ENCODE peak calls at places on chromosome 17, in ten cellular contexts. M is endothelial cell; T is left kidney; C is naive thymus-derived CD4-positive, alpha-beta T cell; E is GM23248; W is memory B cell; K is tibial nerve; G is OCI-LY7; U is activated CD4-positive, alpha-beta T cell treated with anti-CD3 and anti-CD28 coated beads, Interleukin-2, amount 50 U/mL, for 48 hours; N is AG08395. V is an unnamed sample.

GRCh38 chr17:3551189-3551588 is 6.4 kb downstream of the TRPV3 start:
- DNase-seq in C (no peak), G (no peak), U (no peak), T (no peak), K (no peak), W (no peak), E (no peak), M (no peak), N (no peak), V (no peak)

GRCh38 chr17:76997981-76998531 is 129.9 kb downstream of the MGAT5B start:
- DNase-seq in E (no peak), W (peak), U (peak), C (peak), K (no peak), M (no peak), N (no peak), G (peak), T (peak), V (peak)

GRCh38 chr17:3788200-3788599 is 12.8 kb downstream of the ITGAE start:
- DNase-seq in T (no peak), N (no peak), K (no peak), W (no peak), M (no peak), C (no peak), E (no peak), G (no peak), U (no peak), V (no peak)

GRCh38 chr17:45923511-45924268 is 29.3 kb downstream of the MAPT start:
- DNase-seq in K (peak), M (no peak), T (no peak), W (no peak), U (no peak), C (no peak), E (peak), G (no peak), N (peak), V (no peak)

GRCh38 chr17:71764507-71764906 is 356.3 kb upstream of the SOX9 start:
- DNase-seq in C (no peak), G (peak), U (no peak), T (peak), W (no peak), E (peak), N (no peak), M (peak), K (no peak), V (no peak)

GRCh38 chr17:77521076-77521475 is 380.3 kb downstream of the SEC14L1 start:
- DNase-seq in C (no peak), W (no peak), U (no peak), K (no peak), E (no peak), T (no peak), N (no peak), M (no peak), G (no peak), V (no peak)

GRCh38 chr17:65660947-65661346 is 99.5 kb upstream of the AXIN2 start:
- DNase-seq in C (no peak), M (no peak), N (peak), E (peak), U (no peak), T (no peak), K (no peak), W (no peak), G (no peak), V (no peak)

GRCh38 chr17:41777579-41778188 is 8.8 kb downstream of the JUP start:
- DNase-seq in W (no peak), K (peak), C (no peak), U (no peak), M (no peak), E (peak), T (peak), G (no peak), N (peak), V (no peak)

GRCh38 chr17:1787301-1787902 is 25.5 kb downstream of the SERPINF1 start:
- DNase-seq in C (no peak), U (no peak), K (no peak), N (peak), G (no peak), E (peak), T (peak), M (no peak), W (no peak), V (no peak)

GRCh38 chr17:66677201-66677981 is 157.5 kb upstream of the CACNG5 start:
- DNase-seq in M (no peak), W (no peak), G (no peak), T (no peak), E (peak), U (no peak), K (no peak), C (no peak), N (peak), V (no peak)

GRCh38 chr17:1796800-1797199 is 32.9 kb downstream of the SMYD4 start:
- DNase-seq in T (no peak), E (no peak), U (no peak), C (no peak), N (no peak), W (no peak), G (no peak), K (no peak), M (no peak), V (no peak)

GRCh38 chr17:33227911-33228310 is 65.2 kb downstream of the ASIC2 start:
- DNase-seq in M (no peak), K (no peak), G (no peak), W (no peak), U (no peak), N (no peak), C (no peak), T (peak), E (no peak), V (no peak)

GRCh38 chr17:73192894-73193701 is at the start of gene COG1:
- DNase-seq in W (peak), T (peak), M (peak), U (peak), C (peak), N (peak), K (peak), G (peak), E (peak), V (peak)

GRCh38 chr17:51901242-51901641 is 257.3 kb downstream of the CA10 start:
- DNase-seq in E (no peak), U (no peak), M (no peak), W (no peak), K (no peak), T (no peak), G (no peak), N (no peak), C (no peak), V (no peak)

GRCh38 chr17:61040666-61041065 is 359.0 kb upstream of the TBX2 start:
- DNase-seq in W (no peak), K (no peak), T (no peak), E (no peak), G (no peak), U (no peak), C (no peak), N (no peak), M (no peak), V (no peak)

GRCh38 chr17:39979865-39980401 is 674 bp upstream of the PSMD3 start:
- DNase-seq in G (peak), M (peak), U (no peak), C (peak), T (peak), W (no peak), N (no peak), K (no peak), E (peak), V (peak)

GRCh38 chr17:77839324-77840155 is 119.0 kb upstream of the TNRC6C start:
- DNase-seq in U (no peak), T (no peak), K (no peak), G (no peak), E (no peak), C (no peak), N (no peak), W (no peak), M (no peak), V (no peak)

GRCh38 chr17:47252209-47252608 is 1.4 kb upstream of the ITGB3 start:
- DNase-seq in W (no peak), M (no peak), G (no peak), T (no peak), N (no peak), K (no peak), U (no peak), C (no peak), E (no peak), V (no peak)

GRCh38 chr17:30095507-30096244 is 20.9 kb upstream of the NSRP1 start:
- DNase-seq in C (no peak), G (peak), N (peak), E (peak), W (no peak), M (peak), U (no peak), K (peak), T (peak), V (peak)

GRCh38 chr17:71334041-71334781 is 786.6 kb upstream of the SOX9 start:
- DNase-seq in W (no peak), M (no peak), C (no peak), G (no peak), E (peak), K (no peak), T (no peak), N (peak), U (no peak), V (no peak)

GRCh38 chr17:75683467-75684041 is 16.4 kb downstream of the SAP30BP start:
- DNase-seq in T (no peak), K (no peak), N (peak), W (no peak), C (no peak), U (no peak), E (peak), G (no peak), M (no peak), V (no peak)

GRCh38 chr17:74024871-74025531 is 178.5 kb upstream of the RPL38 start:
- DNase-seq in C (no peak), W (no peak), E (no peak), G (no peak), M (no peak), U (no peak), T (peak), K (no peak), N (no peak), V (no peak)

GRCh38 chr17:72618018-72618509 is 474.4 kb downstream of the SLC39A11 start:
- DNase-seq in G (no peak), W (no peak), U (peak), C (no peak), K (no peak), M (no peak), E (peak), N (peak), T (peak), V (peak)

GRCh38 chr17:2241823-2242222 is 61.8 kb downstream of the SMG6 start:
- DNase-seq in M (no peak), E (peak), W (no peak), T (no peak), N (peak), G (no peak), U (no peak), K (no peak), C (no peak), V (no peak)

GRCh38 chr17:43840814-43841213 is 6.2 kb upstream of the CD300LG start:
- DNase-seq in U (no peak), T (peak), M (no peak), W (no peak), G (no peak), K (no peak), E (no peak), N (no peak), C (no peak), V (no peak)

GRCh38 chr17:336110-337021 is 16.2 kb downstream of the RPH3AL start:
- DNase-seq in E (no peak), W (no peak), N (peak), U (peak), M (no peak), G (no peak), T (peak), K (peak), C (peak), V (peak)

GRCh38 chr17:30600830-30601494 is 123.8 kb downstream of the GOSR1 start:
- DNase-seq in G (peak), W (peak), K (no peak), M (no peak), C (no peak), T (peak), N (peak), U (peak), E (peak), V (peak)

GRCh38 chr17:67435122-67435521 is 58.0 kb downstream of the PITPNC1 start:
- DNase-seq in N (no peak), G (no peak), T (no peak), W (no peak), M (no peak), C (peak), U (peak), E (peak), K (no peak), V (peak)

GRCh38 chr17:60652484-60653247 is 25.0 kb upstream of the BCAS3 start:
- DNase-seq in K (no peak), E (no peak), U (no peak), W (peak), G (peak), N (no peak), T (no peak), M (no peak), C (no peak), V (no peak)

GRCh38 chr17:60554377-60554788 is 28.3 kb upstream of the APPBP2 start:
- DNase-seq in C (no peak), T (no peak), W (no peak), K (no peak), E (peak), G (no peak), M (no peak), U (no peak), N (no peak), V (no peak)

GRCh38 chr17:7809086-7809790 is 24.8 kb upstream of the KDM6B start:
- DNase-seq in U (no peak), E (no peak), N (no peak), M (no peak), G (no peak), W (no peak), T (peak), C (no peak), K (no peak), V (no peak)

GRCh38 chr17:32484628-32485027 is 2.2 kb upstream of the CDK5R1 start:
- DNase-seq in T (no peak), C (no peak), K (no peak), W (no peak), U (no peak), G (no peak), E (no peak), N (no peak), M (no peak), V (no peak)

GRCh38 chr17:77558846-77559626 is 399.5 kb upstream of the TNRC6C start:
- DNase-seq in N (no peak), M (no peak), C (no peak), G (no peak), E (no peak), U (no peak), W (no peak), T (no peak), K (no peak), V (no peak)

GRCh38 chr17:4908301-4908700 is 5.4 kb upstream of the CHRNE start:
- DNase-seq in K (no peak), N (no peak), G (no peak), W (no peak), U (no peak), T (peak), M (peak), C (no peak), E (peak), V (no peak)

GRCh38 chr17:28727727-28728363 is 743 bp upstream of the NEK8 start:
- DNase-seq in U (peak), N (peak), M (peak), E (peak), W (peak), C (peak), K (no peak), T (peak), G (peak), V (peak)

GRCh38 chr17:846901-847777 is 65.0 kb downstream of the MRM3 start:
- DNase-seq in W (no peak), C (no peak), U (no peak), E (peak), G (no peak), K (no peak), T (peak), N (peak), M (no peak), V (no peak)

V was measured in CD4-positive, alpha-beta memory T cell.